ENCODE peak calls at places on chromosomes 13 and 19, in four cellular contexts. L, R, Z and O are unnamed samples.
A peak's percentile ranks its signal among the peaks of the same experiment; 100 is the strongest.

GRCh38 chr19:17575871-17576757 is 20.7 kb downstream of the COLGALT1 start:
- DNase-seq in R (no peak), Z (peak; percentile 88), L (no peak), O (no peak)

GRCh38 chr13:59680429-59681024 is 483.2 kb downstream of the DIAPH3 start:
- DNase-seq in R (no peak), L (peak; percentile 49), Z (peak; percentile 4), O (no peak)

GRCh38 chr13:31781064-31781463 is 41.7 kb downstream of the RXFP2 start:
- DNase-seq in Z (no peak), L (no peak), R (no peak), O (no peak)

GRCh38 chr19:1236566-1236965 is 1.2 kb downstream of the CBARP start:
- DNase-seq in Z (peak; percentile 72), R (no peak), L (no peak), O (peak; percentile 34)

GRCh38 chr13:103351035-103351828 is 285.0 kb upstream of the SLC10A2 start:
- DNase-seq in Z (no peak), L (peak; percentile 34), R (no peak), O (no peak)

GRCh38 chr13:49865174-49865573 is 71.0 kb downstream of the SPRYD7 start:
- DNase-seq in R (no peak), Z (no peak), L (no peak), O (no peak)

GRCh38 chr19:19434483-19435045 is 29.1 kb downstream of the GATAD2A start:
- DNase-seq in R (no peak), Z (no peak), L (peak; percentile 80), O (no peak)

GRCh38 chr19:42606660-42607351 is 12.1 kb upstream of the CEACAM8 start:
- DNase-seq in R (peak; percentile 14), L (peak; percentile 49), Z (peak; percentile 70), O (no peak)

GRCh38 chr19:3849092-3849491 is 19.7 kb downstream of the ZFR2 start:
- DNase-seq in L (no peak), Z (peak; percentile 78), R (no peak), O (no peak)

DNA sequence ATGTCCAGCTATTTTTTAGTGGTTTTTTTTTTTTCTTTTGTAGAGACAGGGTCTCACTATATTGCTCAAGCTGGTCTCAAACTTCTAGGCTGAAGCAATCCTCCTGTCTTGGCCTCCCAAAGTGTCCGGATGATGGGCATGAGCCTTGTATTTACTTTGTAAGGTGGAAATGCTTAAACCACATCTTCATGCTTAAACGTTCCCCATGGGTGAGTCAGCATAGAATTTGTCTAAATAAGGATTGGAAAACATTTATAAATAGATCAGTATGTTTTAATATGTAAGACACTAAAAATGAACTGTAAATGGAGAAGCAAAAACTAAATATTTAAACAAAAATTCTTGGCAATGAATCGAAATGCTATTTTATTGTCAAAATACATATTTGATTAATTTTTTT is 698.0 kb downstream of the PCDH9 start:
- DNase-seq in R (no peak), Z (no peak), L (peak; percentile 30), O (no peak)
- H3K27ac ChIP-seq in R (no peak overlapping the region), Z (no peak overlapping the region), L (no peak overlapping the region), O (no peak overlapping the region)

GRCh38 chr13:66425741-66426140 is 804.4 kb downstream of the PCDH9 start:
- DNase-seq in L (no peak), R (no peak), Z (no peak), O (no peak)
- H3K27ac ChIP-seq in L (no peak overlapping the region), R (no peak overlapping the region), Z (no peak overlapping the region), O (no peak overlapping the region)

DNA sequence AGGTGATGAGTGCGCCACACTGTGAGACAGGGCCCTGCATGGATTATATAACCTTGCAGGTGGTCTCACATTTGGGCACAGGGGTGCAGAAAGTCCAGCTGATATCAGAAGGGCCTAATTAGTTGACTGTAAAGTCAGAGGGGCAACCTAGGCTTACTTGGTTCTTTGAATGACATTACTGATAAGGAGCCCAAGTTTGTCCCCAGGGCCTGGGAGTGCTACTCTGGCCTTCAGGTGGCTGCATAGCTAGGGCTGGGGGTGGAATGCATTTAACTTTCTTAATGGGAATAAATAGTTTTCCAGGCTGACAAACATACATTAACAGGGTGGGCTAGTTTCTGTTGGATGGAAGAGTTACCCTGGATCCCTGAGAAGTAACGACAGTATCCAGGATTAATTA is 3.3 kb downstream of the WDR87 start:
- DNase-seq in L (no peak), Z (no peak), R (no peak), O (no peak)
- H3K27ac ChIP-seq in L (peak overlapping the region; percentile 55), Z (no peak overlapping the region), R (no peak overlapping the region), O (no peak overlapping the region)

GRCh38 chr19:41366089-41366488 is 2.1 kb upstream of the B9D2 start:
- DNase-seq in R (no peak), L (no peak), Z (no peak), O (no peak)
- H3K27ac ChIP-seq in R (no peak overlapping the region), L (no peak overlapping the region), Z (peak overlapping the region; percentile 55), O (no peak overlapping the region)

DNA sequence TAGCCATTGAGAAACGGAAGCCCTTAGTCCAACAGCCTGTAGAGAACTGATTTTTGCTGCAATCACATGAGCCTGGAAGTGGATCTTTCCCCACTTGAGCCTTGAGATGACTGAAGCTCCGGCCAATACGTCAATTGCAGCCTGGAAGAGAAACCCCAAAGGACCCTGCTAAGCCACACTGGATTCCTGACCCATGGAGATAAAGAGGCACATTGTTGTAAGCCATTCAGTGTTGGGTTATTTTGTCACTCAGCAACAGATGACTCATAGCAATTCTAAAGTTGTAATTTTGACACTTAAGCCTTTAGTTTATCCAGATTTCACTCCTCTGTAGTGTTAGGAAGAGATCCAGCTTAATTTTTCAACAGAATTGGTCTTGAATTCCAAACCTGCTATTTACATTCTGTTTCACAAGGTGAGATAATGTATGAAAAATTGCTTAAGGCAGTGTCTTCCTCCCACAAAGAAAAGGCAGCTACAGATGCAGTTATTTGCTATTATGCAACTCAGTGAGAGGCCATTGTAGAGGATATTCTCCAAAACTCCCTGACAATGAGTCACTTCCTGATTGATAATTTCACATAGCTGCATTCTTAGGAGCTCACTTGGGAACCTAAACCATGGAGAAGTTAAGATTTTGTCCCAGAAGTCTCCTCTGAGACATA is 59.4 kb upstream of the TSHZ3 start:
- DNase-seq in L (peak; percentile 98), Z (no peak), R (peak; percentile 24), O (no peak)
- H3K27ac ChIP-seq in L (no peak overlapping the region), Z (no peak overlapping the region), R (peak overlapping the region; percentile 50), O (no peak overlapping the region)

DNA sequence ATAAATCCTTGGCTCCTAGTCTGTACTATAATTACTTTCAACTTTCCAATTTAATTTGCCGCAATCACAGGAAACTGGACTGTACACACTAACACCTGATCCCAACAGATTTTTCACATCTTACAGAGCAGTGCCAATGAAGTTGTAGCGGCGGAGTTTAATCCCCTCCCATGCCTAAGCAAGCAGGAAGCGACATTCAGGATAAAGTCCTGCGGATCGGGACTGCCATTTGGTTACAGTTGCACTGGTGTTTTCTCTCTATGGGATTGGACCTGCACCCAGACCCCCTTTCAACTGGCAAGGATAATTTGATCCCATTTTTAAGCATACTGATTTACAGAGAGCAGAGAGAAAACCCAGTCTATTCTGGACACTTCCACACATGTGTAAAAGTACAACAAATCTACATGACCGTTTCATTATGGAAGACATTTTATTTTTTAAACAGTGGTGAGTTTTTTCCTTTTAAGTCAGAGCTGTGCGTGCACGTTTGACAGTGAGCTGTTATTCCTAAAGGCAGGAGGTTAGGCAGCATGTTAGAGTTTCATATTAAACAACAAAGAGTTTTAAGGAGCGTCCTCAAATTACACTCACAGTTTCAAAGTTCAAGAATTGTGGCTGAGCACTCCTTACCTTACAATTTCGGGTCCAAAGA is 141.8 kb upstream of the RFC3 start:
- DNase-seq in Z (no peak), R (no peak), L (peak; percentile 41), O (no peak)
- H3K27ac ChIP-seq in Z (no peak overlapping the region), R (no peak overlapping the region), L (peak overlapping the region; percentile 33), O (no peak overlapping the region)

GRCh38 chr19:30637926-30638325 is 265.7 kb downstream of the ZNF536 start:
- DNase-seq in R (no peak), Z (no peak), L (no peak), O (no peak)

GRCh38 chr19:30640266-30640965 is 268.2 kb downstream of the ZNF536 start:
- DNase-seq in Z (no peak), L (no peak), R (no peak), O (no peak)

GRCh38 chr19:30635026-30635985 is 263.1 kb downstream of the ZNF536 start:
- DNase-seq in Z (no peak), R (no peak), L (no peak), O (no peak)

GRCh38 chr19:30634431-30634830 is 262.2 kb downstream of the ZNF536 start:
- DNase-seq in Z (no peak), R (no peak), L (no peak), O (no peak)

GRCh38 chr19:30638889-30639288 is 266.7 kb downstream of the ZNF536 start:
- DNase-seq in Z (no peak), L (no peak), R (no peak), O (no peak)
- H3K27ac ChIP-seq in Z (no peak overlapping the region), L (no peak overlapping the region), R (no peak overlapping the region), O (no peak overlapping the region)

DNA sequence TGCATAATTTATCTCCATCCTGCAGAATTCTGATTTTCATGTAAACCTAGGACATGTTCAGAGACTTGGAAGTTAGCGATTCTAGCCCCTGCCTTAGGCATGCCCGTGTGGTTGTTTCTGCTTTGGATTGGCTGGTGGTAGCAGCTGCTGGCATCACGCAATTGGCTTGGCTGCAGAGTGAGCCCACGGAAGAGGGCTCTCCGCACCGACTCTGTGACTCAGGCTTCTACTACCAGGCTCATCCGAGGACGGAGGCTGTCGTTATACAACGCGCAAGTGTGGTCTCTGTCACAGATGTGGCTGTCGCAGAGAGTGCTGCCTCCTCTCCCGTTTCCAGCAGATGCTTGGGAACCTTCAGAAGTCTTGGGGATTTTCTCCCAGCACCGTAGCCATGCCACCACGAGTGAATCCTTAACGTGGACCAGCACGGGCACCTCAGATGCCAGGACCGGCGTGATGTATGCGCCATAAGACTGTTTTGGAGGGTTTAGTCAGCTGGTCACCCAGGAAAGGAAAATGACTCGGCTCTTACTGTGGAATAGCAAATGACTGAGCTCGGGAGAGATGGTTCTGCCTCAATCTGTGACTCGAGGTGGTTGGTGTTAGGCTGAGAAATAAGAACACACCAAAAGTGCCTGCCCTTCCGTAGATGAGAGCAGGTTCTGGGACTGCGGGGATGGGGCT is 61.0 kb upstream of the F7 start:
- DNase-seq in R (no peak), Z (no peak), L (no peak), O (peak; percentile 85)
- H3K27ac ChIP-seq in R (no peak overlapping the region), Z (no peak overlapping the region), L (no peak overlapping the region), O (peak overlapping the region; percentile 82)

GRCh38 chr13:77310161-77310560 is 16.7 kb downstream of the MYCBP2 start:
- DNase-seq in L (no peak), Z (no peak), R (no peak), O (no peak)

GRCh38 chr13:77309254-77309653 is 17.6 kb downstream of the MYCBP2 start:
- DNase-seq in Z (no peak), R (no peak), L (no peak), O (no peak)

GRCh38 chr13:77313923-77314322 is 13.0 kb downstream of the MYCBP2 start:
- DNase-seq in Z (no peak), R (no peak), L (no peak), O (no peak)

GRCh38 chr13:77310579-77311279 is 16.2 kb downstream of the MYCBP2 start:
- DNase-seq in Z (no peak), L (no peak), R (no peak), O (no peak)

DNA sequence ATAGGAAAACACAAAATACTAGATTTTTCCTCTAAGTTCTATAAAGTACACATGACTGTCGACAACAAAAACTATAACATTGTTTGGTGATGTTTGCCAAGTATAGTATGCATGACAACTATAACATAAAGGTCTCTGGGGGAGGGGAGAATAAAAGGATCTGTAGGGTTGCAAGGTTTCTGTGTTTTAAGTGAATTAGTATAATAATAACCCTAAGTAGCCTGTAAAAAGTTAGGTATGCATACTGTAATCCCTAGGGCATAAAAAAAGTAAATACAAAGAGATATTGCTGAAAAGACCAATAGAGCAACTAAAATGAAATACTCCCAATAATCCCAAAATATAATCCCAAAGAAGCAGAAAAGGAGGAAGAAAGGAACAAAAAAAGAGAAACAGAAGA is 14.6 kb downstream of the MYCBP2 start:
- DNase-seq in Z (no peak), R (no peak), L (no peak), O (no peak)
- H3K27ac ChIP-seq in Z (no peak overlapping the region), R (no peak overlapping the region), L (no peak overlapping the region), O (no peak overlapping the region)